ENCODE peak calls at places on chromosomes 2 and 18, in ten cellular contexts. B, W, H, L, P, Z, X, T, O and E are unnamed samples. For H3K27me3, the result is how much of the 10 kb centered on the place peaks cover.

GRCh38 chr2:15260813-15261212 is 300.3 kb downstream of the NBAS start:
- DNase-seq in B (no peak), W (no peak), H (no peak), L (no peak), P (no peak), Z (no peak), X (no peak), T (no peak), O (no peak), E (no peak)

GRCh38 chr2:96860065-96861029 is 2.5 kb upstream of the ANKRD39 start:
- DNase-seq in B (no peak), W (no peak), H (no peak), L (no peak), P (no peak), Z (peak), X (peak), T (no peak), O (no peak), E (no peak)

GRCh38 chr2:203814661-203815540 is 52.7 kb upstream of the CTLA4 start:
- DNase-seq in B (peak), W (peak), H (peak), L (peak), P (peak), Z (peak), X (peak), T (peak), O (peak), E (peak)

GRCh38 chr2:45435316-45435715 is 175.8 kb downstream of the SRBD1 start:
- DNase-seq in B (no peak), W (peak), H (no peak), L (no peak), P (no peak), Z (peak), X (no peak), T (no peak), O (no peak), E (no peak)

GRCh38 chr2:56239437-56239836 is 55.6 kb downstream of the CCDC85A start:
- DNase-seq in B (no peak), W (peak), H (no peak), L (no peak), P (no peak), Z (no peak), X (no peak), T (no peak), O (no peak), E (no peak)

GRCh38 chr2:38146302-38146916 is 70.5 kb upstream of the CYP1B1 start:
- DNase-seq in B (no peak), W (peak), H (no peak), L (peak), P (no peak), Z (peak), X (peak), T (peak), O (no peak), E (no peak)

GRCh38 chr2:36456227-36456788 is 100.7 kb downstream of the CRIM1 start:
- DNase-seq in B (no peak), W (peak), H (peak), L (peak), P (no peak), Z (peak), X (no peak), T (peak), O (no peak), E (no peak)

GRCh38 chr2:20501974-20502373 is 55.1 kb downstream of the RHOB start:
- DNase-seq in B (no peak), W (peak), H (no peak), L (peak), P (no peak), Z (no peak), X (no peak), T (no peak), O (no peak), E (no peak)

GRCh38 chr2:33628031-33628430 is 28.9 kb upstream of the FAM98A start:
- DNase-seq in B (no peak), W (no peak), H (no peak), L (no peak), P (no peak), Z (no peak), X (no peak), T (no peak), O (no peak), E (no peak)

GRCh38 chr2:5766051-5766450 is 73.9 kb downstream of the SOX11 start:
- DNase-seq in B (no peak), W (no peak), H (no peak), L (peak), P (no peak), Z (no peak), X (no peak), T (no peak), O (no peak), E (no peak)

DNA sequence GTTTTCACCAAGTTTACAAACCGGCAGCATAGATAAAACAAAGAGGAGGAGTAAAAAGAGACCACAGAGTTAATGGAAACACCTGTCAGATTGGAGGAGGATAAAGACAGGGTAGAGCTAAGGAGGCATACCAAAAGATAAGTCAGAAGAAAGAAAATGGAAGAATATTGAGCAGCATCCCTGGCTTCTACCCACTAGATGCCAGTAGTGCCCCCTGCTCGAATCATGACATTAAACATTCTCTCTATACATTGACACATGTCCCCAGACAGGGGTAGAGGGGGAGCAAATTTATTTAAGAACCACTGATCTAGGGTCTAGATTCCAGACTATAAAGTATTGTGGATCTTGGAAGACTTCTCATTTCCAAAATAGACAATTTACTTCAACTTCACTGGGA is 159.8 kb upstream of the ETAA1 start:
- DNase-seq in B (no peak), W (no peak), H (no peak), L (no peak), P (no peak), Z (no peak), X (no peak), T (no peak), O (no peak), E (no peak)
- H3K27me3 ChIP-seq in B (under half), W (under half), H (under half), L (under half), P (under half), Z (under half), X (under half), T (under half), O (under half), E (under half)

DNA sequence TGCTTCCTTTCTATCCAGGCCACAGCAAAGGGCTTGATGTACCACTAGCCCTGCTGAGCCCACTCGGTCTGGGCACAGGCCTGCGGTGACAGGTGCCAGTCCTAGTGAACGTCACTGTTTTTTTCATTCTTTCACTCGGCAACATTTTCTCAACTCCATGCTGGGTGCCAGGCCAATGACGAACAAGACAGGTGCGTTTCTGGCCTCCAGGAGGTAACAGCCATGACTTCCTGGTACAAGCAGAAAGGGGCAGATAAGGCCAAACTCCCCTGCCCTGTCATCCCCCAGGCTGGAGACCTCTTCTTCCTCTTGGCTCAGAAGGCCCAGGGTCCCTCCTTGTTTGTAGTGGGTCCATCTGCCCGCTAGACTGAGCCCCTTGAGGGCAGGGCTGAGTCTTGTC is 55.7 kb upstream of the OTOF start:
- DNase-seq in B (no peak), W (no peak), H (no peak), L (no peak), P (no peak), Z (peak), X (no peak), T (no peak), O (no peak), E (no peak)
- H3K27me3 ChIP-seq in B (under half), W (under half), H (under half), L (under half), P (under half), Z (under half), X (under half), T (under half), O (under half), E (under half)

GRCh38 chr2:74559912-74560311 is 5.4 kb downstream of the DOK1 start:
- DNase-seq in B (no peak), W (no peak), H (no peak), L (no peak), P (no peak), Z (no peak), X (no peak), T (no peak), O (no peak), E (no peak)

GRCh38 chr2:74564222-74564621 is 9.7 kb downstream of the DOK1 start:
- DNase-seq in B (no peak), W (peak), H (no peak), L (peak), P (no peak), Z (no peak), X (no peak), T (no peak), O (no peak), E (no peak)

GRCh38 chr2:74560591-74560990 is 6.1 kb downstream of the DOK1 start:
- DNase-seq in B (no peak), W (peak), H (no peak), L (no peak), P (no peak), Z (no peak), X (no peak), T (no peak), O (no peak), E (no peak)

GRCh38 chr2:74558284-74559230 is 4.0 kb downstream of the DOK1 start:
- DNase-seq in B (no peak), W (peak), H (peak), L (no peak), P (no peak), Z (no peak), X (no peak), T (no peak), O (no peak), E (no peak)

GRCh38 chr2:74562126-74562775 is 7.7 kb downstream of the DOK1 start:
- DNase-seq in B (no peak), W (peak), H (no peak), L (no peak), P (no peak), Z (no peak), X (no peak), T (no peak), O (no peak), E (no peak)
- H3K27me3 ChIP-seq in B (under half), W (under half), H (under half), L (under half), P (under half), Z (under half), X (under half), T (under half), O (under half), E (under half)

GRCh38 chr18:3451989-3452749 is 2.2 kb downstream of the TGIF1 start:
- DNase-seq in B (no peak), W (peak), H (peak), L (peak), P (peak), Z (peak), X (peak), T (peak), O (peak), E (peak)
- H3K27me3 ChIP-seq in B (under half), W (under half), H (under half), L (under half), P (under half), Z (under half), X (under half), T (under half), O (under half), E (under half)

GRCh38 chr2:242040303-242040655 is 170.8 kb downstream of the RTP5 start:
- DNase-seq in B (no peak), W (no peak), H (no peak), L (no peak), P (no peak), Z (no peak), X (no peak), T (no peak), O (no peak), E (no peak)

GRCh38 chr2:242035858-242036652 is 166.5 kb downstream of the RTP5 start:
- DNase-seq in B (no peak), W (no peak), H (no peak), L (no peak), P (no peak), Z (no peak), X (no peak), T (no peak), O (no peak), E (no peak)

GRCh38 chr2:242036653-242036950 is 167.1 kb downstream of the RTP5 start:
- DNase-seq in B (no peak), W (no peak), H (no peak), L (no peak), P (no peak), Z (no peak), X (no peak), T (no peak), O (no peak), E (no peak)

GRCh38 chr2:242038928-242039341 is 169.4 kb downstream of the RTP5 start:
- DNase-seq in B (no peak), W (no peak), H (no peak), L (no peak), P (no peak), Z (no peak), X (no peak), T (no peak), O (no peak), E (no peak)

GRCh38 chr2:242038166-242038927 is 168.8 kb downstream of the RTP5 start:
- DNase-seq in B (no peak), W (no peak), H (no peak), L (no peak), P (no peak), Z (no peak), X (no peak), T (no peak), O (no peak), E (no peak)
- H3K27me3 ChIP-seq in B (under half), W (half or more), H (under half), L (under half), P (under half), Z (under half), X (under half), T (under half), O (under half), E (under half)

GRCh38 chr2:118847447-118848172 is at the start of gene EN1:
- DNase-seq in B (no peak), W (peak), H (no peak), L (peak), P (no peak), Z (no peak), X (no peak), T (no peak), O (no peak), E (no peak)
- H3K27me3 ChIP-seq in B (half or more), W (under half), H (under half), L (under half), P (half or more), Z (under half), X (under half), T (half or more), O (half or more), E (half or more)

GRCh38 chr2:212441821-212442220 is 96.8 kb downstream of the ERBB4 start:
- DNase-seq in B (no peak), W (no peak), H (no peak), L (no peak), P (no peak), Z (no peak), X (no peak), T (no peak), O (no peak), E (no peak)

GRCh38 chr2:212441141-212441540 is 97.5 kb downstream of the ERBB4 start:
- DNase-seq in B (no peak), W (no peak), H (no peak), L (no peak), P (no peak), Z (no peak), X (no peak), T (no peak), O (no peak), E (no peak)
- H3K27me3 ChIP-seq in B (under half), W (under half), H (under half), L (under half), P (under half), Z (under half), X (under half), T (under half), O (under half), E (under half)